ENCODE peak calls at places on chromosomes 1 and 21, in nine cellular contexts. One of them, this sample, is unnamed.

GRCh38 chr1:50474859-50475809 is 51.9 kb upstream of the DMRTA2 start:
- DNase-seq in adrenal gland: no peak
- DNase-seq in heart left ventricle: no peak
- DNase-seq in Peyer's patch: no peak
- DNase-seq in esophagus muscularis mucosa: no peak
- DNase-seq in suprapubic skin: no peak
- DNase-seq in ovary: no peak
- DNase-seq in uterus: no peak
- DNase-seq in transverse colon: no peak
- DNase-seq in this sample: no peak

GRCh38 chr1:85888961-85889360 is 180.7 kb upstream of the ZNHIT6 start:
- DNase-seq in esophagus muscularis mucosa: no peak
- DNase-seq in adrenal gland: no peak
- DNase-seq in Peyer's patch: no peak
- DNase-seq in transverse colon: no peak
- DNase-seq in heart left ventricle: no peak
- DNase-seq in uterus: no peak
- DNase-seq in ovary: no peak
- DNase-seq in suprapubic skin: no peak
- DNase-seq in this sample: no peak

GRCh38 chr1:59045137-59045536 is 251.8 kb upstream of the FGGY start:
- DNase-seq in adrenal gland: no peak
- DNase-seq in ovary: no peak
- DNase-seq in suprapubic skin: no peak
- DNase-seq in transverse colon: no peak
- DNase-seq in esophagus muscularis mucosa: no peak
- DNase-seq in heart left ventricle: no peak
- DNase-seq in uterus: no peak
- DNase-seq in Peyer's patch: no peak
- DNase-seq in this sample: no peak

GRCh38 chr1:14844359-14844758 is 245.9 kb downstream of the KAZN start:
- DNase-seq in uterus: no peak
- DNase-seq in Peyer's patch: no peak
- DNase-seq in esophagus muscularis mucosa: no peak
- DNase-seq in heart left ventricle: no peak
- DNase-seq in adrenal gland: no peak
- DNase-seq in ovary: no peak
- DNase-seq in transverse colon: no peak
- DNase-seq in suprapubic skin: no peak
- DNase-seq in this sample: no peak

GRCh38 chr1:75079535-75080290 is 54.5 kb upstream of the LHX8 start:
- DNase-seq in esophagus muscularis mucosa: no peak
- DNase-seq in heart left ventricle: no peak
- DNase-seq in uterus: no peak
- DNase-seq in Peyer's patch: no peak
- DNase-seq in suprapubic skin: no peak
- DNase-seq in ovary: no peak
- DNase-seq in transverse colon: no peak
- DNase-seq in adrenal gland: no peak
- DNase-seq in this sample: no peak

GRCh38 chr1:245969274-245969673 is 537.8 kb downstream of the SMYD3 start:
- DNase-seq in heart left ventricle: no peak
- DNase-seq in transverse colon: no peak
- DNase-seq in uterus: no peak
- DNase-seq in suprapubic skin: no peak
- DNase-seq in Peyer's patch: no peak
- DNase-seq in esophagus muscularis mucosa: no peak
- DNase-seq in ovary: no peak
- DNase-seq in adrenal gland: peak
- DNase-seq in this sample: no peak

GRCh38 chr1:218305447-218306064 is 20.5 kb downstream of the RRP15 start:
- DNase-seq in heart left ventricle: no peak
- DNase-seq in adrenal gland: no peak
- DNase-seq in esophagus muscularis mucosa: no peak
- DNase-seq in transverse colon: no peak
- DNase-seq in ovary: no peak
- DNase-seq in Peyer's patch: no peak
- DNase-seq in suprapubic skin: no peak
- DNase-seq in uterus: no peak
- DNase-seq in this sample: no peak

GRCh38 chr1:227260433-227260832 is 57.9 kb downstream of the CDC42BPA start:
- DNase-seq in uterus: no peak
- DNase-seq in Peyer's patch: no peak
- DNase-seq in ovary: no peak
- DNase-seq in esophagus muscularis mucosa: no peak
- DNase-seq in transverse colon: no peak
- DNase-seq in heart left ventricle: no peak
- DNase-seq in adrenal gland: no peak
- DNase-seq in suprapubic skin: no peak
- DNase-seq in this sample: no peak

GRCh38 chr1:70627910-70628309 is 216.8 kb downstream of the CTH start:
- DNase-seq in uterus: no peak
- DNase-seq in transverse colon: no peak
- DNase-seq in Peyer's patch: no peak
- DNase-seq in heart left ventricle: no peak
- DNase-seq in esophagus muscularis mucosa: no peak
- DNase-seq in adrenal gland: no peak
- DNase-seq in suprapubic skin: no peak
- DNase-seq in ovary: no peak
- DNase-seq in this sample: no peak

GRCh38 chr1:162709132-162709860 is 77.0 kb downstream of the DDR2 start:
- DNase-seq in transverse colon: no peak
- DNase-seq in heart left ventricle: no peak
- DNase-seq in adrenal gland: no peak
- DNase-seq in Peyer's patch: no peak
- DNase-seq in esophagus muscularis mucosa: no peak
- DNase-seq in suprapubic skin: no peak
- DNase-seq in ovary: no peak
- DNase-seq in uterus: no peak
- DNase-seq in this sample: no peak

GRCh38 chr1:104630567-104630966 is 880.9 kb downstream of the AMY1C start:
- DNase-seq in heart left ventricle: no peak
- DNase-seq in adrenal gland: no peak
- DNase-seq in suprapubic skin: no peak
- DNase-seq in ovary: no peak
- DNase-seq in Peyer's patch: no peak
- DNase-seq in transverse colon: no peak
- DNase-seq in uterus: no peak
- DNase-seq in esophagus muscularis mucosa: no peak
- DNase-seq in this sample: no peak

GRCh38 chr1:1543706-1544099 is 3.3 kb upstream of the TMEM240 start:
- DNase-seq in suprapubic skin: peak
- DNase-seq in uterus: no peak
- DNase-seq in esophagus muscularis mucosa: no peak
- DNase-seq in adrenal gland: peak
- DNase-seq in transverse colon: no peak
- DNase-seq in Peyer's patch: peak
- DNase-seq in ovary: no peak
- DNase-seq in heart left ventricle: peak
- DNase-seq in this sample: no peak

GRCh38 chr1:55931272-55931940 is 648.0 kb downstream of the PLPP3 start:
- DNase-seq in suprapubic skin: no peak
- DNase-seq in Peyer's patch: no peak
- DNase-seq in transverse colon: no peak
- DNase-seq in heart left ventricle: peak
- DNase-seq in uterus: no peak
- DNase-seq in adrenal gland: no peak
- DNase-seq in ovary: no peak
- DNase-seq in esophagus muscularis mucosa: no peak
- DNase-seq in this sample: no peak

GRCh38 chr21:28339403-28339802 is 653.3 kb downstream of the LTN1 start:
- DNase-seq in uterus: no peak
- DNase-seq in suprapubic skin: no peak
- DNase-seq in Peyer's patch: no peak
- DNase-seq in heart left ventricle: no peak
- DNase-seq in ovary: no peak
- DNase-seq in adrenal gland: no peak
- DNase-seq in esophagus muscularis mucosa: no peak
- DNase-seq in transverse colon: no peak
- DNase-seq in this sample: no peak

GRCh38 chr1:160367516-160367900 is 637 bp downstream of the NHLH1 start:
- DNase-seq in uterus: no peak
- DNase-seq in heart left ventricle: no peak
- DNase-seq in transverse colon: no peak
- DNase-seq in Peyer's patch: no peak
- DNase-seq in ovary: no peak
- DNase-seq in suprapubic skin: no peak
- DNase-seq in esophagus muscularis mucosa: no peak
- DNase-seq in adrenal gland: no peak
- DNase-seq in this sample: peak

GRCh38 chr21:42844411-42845113 is 34.8 kb downstream of the WDR4 start:
- DNase-seq in transverse colon: no peak
- DNase-seq in uterus: no peak
- DNase-seq in ovary: peak
- DNase-seq in esophagus muscularis mucosa: no peak
- DNase-seq in adrenal gland: peak
- DNase-seq in suprapubic skin: peak
- DNase-seq in heart left ventricle: peak
- DNase-seq in Peyer's patch: peak
- DNase-seq in this sample: no peak

GRCh38 chr1:44267438-44267837 is 54.2 kb downstream of the DMAP1 start:
- DNase-seq in heart left ventricle: no peak
- DNase-seq in adrenal gland: no peak
- DNase-seq in uterus: no peak
- DNase-seq in Peyer's patch: peak
- DNase-seq in transverse colon: peak
- DNase-seq in ovary: no peak
- DNase-seq in suprapubic skin: no peak
- DNase-seq in esophagus muscularis mucosa: no peak
- DNase-seq in this sample: no peak

GRCh38 chr1:22041505-22041904 is 11.0 kb upstream of the CDC42 start:
- DNase-seq in adrenal gland: no peak
- DNase-seq in esophagus muscularis mucosa: no peak
- DNase-seq in transverse colon: no peak
- DNase-seq in uterus: no peak
- DNase-seq in Peyer's patch: no peak
- DNase-seq in suprapubic skin: no peak
- DNase-seq in ovary: no peak
- DNase-seq in heart left ventricle: no peak
- DNase-seq in this sample: no peak

GRCh38 chr1:211323156-211324063 is 3.2 kb upstream of the TRAF5 start:
- DNase-seq in transverse colon: peak
- DNase-seq in ovary: no peak
- DNase-seq in adrenal gland: peak
- DNase-seq in uterus: no peak
- DNase-seq in suprapubic skin: no peak
- DNase-seq in heart left ventricle: peak
- DNase-seq in Peyer's patch: no peak
- DNase-seq in esophagus muscularis mucosa: no peak
- DNase-seq in this sample: no peak

GRCh38 chr1:156885314-156885713 is 8.2 kb upstream of the PEAR1 start:
- DNase-seq in uterus: no peak
- DNase-seq in ovary: no peak
- DNase-seq in transverse colon: no peak
- DNase-seq in adrenal gland: no peak
- DNase-seq in Peyer's patch: no peak
- DNase-seq in heart left ventricle: no peak
- DNase-seq in esophagus muscularis mucosa: no peak
- DNase-seq in suprapubic skin: no peak
- DNase-seq in this sample: no peak
- TF ChIP-seq CTCF in uterus: no peak
- TF ChIP-seq CTCF in ovary: no peak
- TF ChIP-seq CTCF in transverse colon: no peak
- TF ChIP-seq CTCF in adrenal gland: no peak
- TF ChIP-seq CTCF in Peyer's patch: no peak
- TF ChIP-seq CTCF in heart left ventricle: no peak
- TF ChIP-seq CTCF in esophagus muscularis mucosa: no peak
- TF ChIP-seq CTCF in suprapubic skin: no peak
- TF ChIP-seq CTCF in this sample: no peak

DNA sequence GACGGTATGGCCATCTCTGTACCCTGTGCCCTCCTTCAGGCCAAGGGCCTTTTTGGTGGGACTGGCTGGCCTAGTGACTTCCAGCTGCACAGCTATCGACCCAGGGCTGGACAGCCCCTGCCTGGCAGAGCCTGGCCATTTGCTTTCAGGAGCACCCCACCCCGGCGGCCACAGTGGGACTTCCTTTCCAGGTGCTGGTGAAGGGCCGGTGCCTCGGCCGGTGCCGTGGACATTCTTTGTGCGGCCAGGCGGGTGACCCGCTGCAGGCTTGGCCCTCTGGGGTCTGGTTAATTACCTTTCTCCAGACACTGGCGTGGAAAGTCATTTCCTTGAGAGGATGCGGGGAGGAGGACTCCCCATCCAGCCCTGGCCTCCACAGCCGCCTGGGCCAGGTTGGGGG is 50.1 kb downstream of the PRDM16 start:
- DNase-seq in uterus: no peak
- DNase-seq in suprapubic skin: no peak
- DNase-seq in esophagus muscularis mucosa: no peak
- DNase-seq in Peyer's patch: no peak
- DNase-seq in transverse colon: no peak
- DNase-seq in ovary: no peak
- DNase-seq in heart left ventricle: no peak
- DNase-seq in adrenal gland: no peak
- DNase-seq in this sample: no peak
- TF ChIP-seq POLR2A in uterus: no peak
- TF ChIP-seq POLR2A in suprapubic skin: no peak
- TF ChIP-seq POLR2A in esophagus muscularis mucosa: no peak
- TF ChIP-seq POLR2A in Peyer's patch: no peak
- TF ChIP-seq POLR2A in transverse colon: no peak
- TF ChIP-seq POLR2A in ovary: no peak
- TF ChIP-seq POLR2A in heart left ventricle: no peak
- TF ChIP-seq POLR2A in adrenal gland: no peak
- TF ChIP-seq POLR2A in this sample: no peak

DNA sequence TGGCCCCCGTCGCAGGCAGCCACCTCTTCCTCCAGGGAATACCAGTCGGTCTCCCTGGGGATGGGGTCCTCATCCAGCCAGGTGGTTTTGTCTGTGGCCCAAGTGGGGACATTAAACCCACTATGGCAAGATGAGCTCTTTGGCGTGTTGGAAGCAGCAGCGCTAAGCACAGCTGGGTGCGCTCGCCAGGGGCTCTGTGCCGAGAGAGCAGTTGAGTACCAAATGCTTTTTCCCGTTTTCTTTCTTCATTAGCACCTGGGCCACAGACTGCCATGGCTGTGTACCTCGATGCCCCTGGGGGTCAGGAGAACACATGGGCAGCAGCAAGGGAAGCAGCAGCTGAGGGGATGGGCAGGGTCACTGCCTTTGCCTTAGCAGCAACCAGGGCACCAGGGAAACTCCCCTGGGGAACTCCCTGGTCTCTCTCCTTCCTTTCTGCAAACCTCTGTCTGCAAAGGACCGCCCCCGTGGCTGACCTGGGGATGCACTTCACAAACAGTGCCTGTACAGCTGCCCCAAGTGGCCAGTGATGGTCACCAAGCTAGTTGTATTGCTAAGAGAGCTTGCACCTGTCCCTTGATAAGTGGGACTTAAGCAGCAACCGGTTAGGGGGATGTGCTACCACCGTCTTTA is 31.1 kb downstream of the EDARADD start:
- DNase-seq in adrenal gland: no peak
- DNase-seq in transverse colon: no peak
- DNase-seq in esophagus muscularis mucosa: no peak
- DNase-seq in suprapubic skin: no peak
- DNase-seq in ovary: no peak
- DNase-seq in Peyer's patch: no peak
- DNase-seq in uterus: no peak
- DNase-seq in heart left ventricle: no peak
- DNase-seq in this sample: no peak
- TF ChIP-seq CTCF in adrenal gland: no peak
- TF ChIP-seq CTCF in transverse colon: no peak
- TF ChIP-seq CTCF in esophagus muscularis mucosa: no peak
- TF ChIP-seq CTCF in suprapubic skin: no peak
- TF ChIP-seq CTCF in ovary: no peak
- TF ChIP-seq CTCF in Peyer's patch: no peak
- TF ChIP-seq CTCF in uterus: no peak
- TF ChIP-seq CTCF in heart left ventricle: no peak
- TF ChIP-seq CTCF in this sample: no peak

GRCh38 chr1:237035759-237036158 is 6.2 kb upstream of the RYR2 start:
- DNase-seq in suprapubic skin: no peak
- DNase-seq in Peyer's patch: no peak
- DNase-seq in adrenal gland: no peak
- DNase-seq in ovary: no peak
- DNase-seq in esophagus muscularis mucosa: no peak
- DNase-seq in transverse colon: no peak
- DNase-seq in heart left ventricle: no peak
- DNase-seq in uterus: no peak
- DNase-seq in this sample: no peak
- TF ChIP-seq POLR2A in suprapubic skin: no peak
- TF ChIP-seq POLR2A in Peyer's patch: no peak
- TF ChIP-seq POLR2A in adrenal gland: no peak
- TF ChIP-seq POLR2A in ovary: no peak
- TF ChIP-seq POLR2A in esophagus muscularis mucosa: no peak
- TF ChIP-seq POLR2A in transverse colon: no peak
- TF ChIP-seq POLR2A in heart left ventricle: no peak
- TF ChIP-seq POLR2A in uterus: no peak
- TF ChIP-seq POLR2A in this sample: no peak